ENCODE peak calls at places on chromosomes 11 and 22, in seven cellular contexts. J, I, U, H, N, Q and E are unnamed samples.

GRCh38 chr22:47345025-47345424 is 582.6 kb downstream of the TBC1D22A start:
- DNase-seq in J (no peak), U (no peak), I (no peak), N (no peak), H (peak; percentile 26), Q (no peak), E (no peak)

GRCh38 chr11:23201936-23202522 is 341.8 kb upstream of the CCDC179 start:
- DNase-seq in Q (no peak), J (no peak), I (no peak), N (no peak), H (no peak), U (peak; percentile 41), E (no peak)

GRCh38 chr11:5004429-5005274 is 10.0 kb downstream of the OR51L1 start:
- DNase-seq in U (no peak), I (peak; percentile 57), N (peak; percentile 4), H (peak; percentile 53), J (peak; percentile 74), Q (peak; percentile 44), E (peak; percentile 76)

GRCh38 chr22:49371325-49372110 is 456.2 kb downstream of the BRD1 start:
- DNase-seq in J (no peak), N (no peak), H (peak; percentile 23), I (no peak), Q (no peak), U (peak; percentile 65), E (no peak)

GRCh38 chr11:63564785-63565350 is 1.7 kb upstream of the PLAAT2 start:
- DNase-seq in U (no peak), Q (no peak), J (no peak), I (no peak), N (no peak), H (peak; percentile 80), E (no peak)

GRCh38 chr22:30253205-30253852 is 6.8 kb upstream of the LIF start:
- DNase-seq in I (peak; percentile 82), N (peak; percentile 56), U (peak; percentile 95), Q (no peak), H (peak; percentile 76), J (peak; percentile 60), E (no peak)

GRCh38 chr11:128467610-128468041 is 119.7 kb downstream of the ETS1 start:
- DNase-seq in N (no peak), U (peak; percentile 73), Q (no peak), H (peak; percentile 72), I (peak; percentile 94), J (peak; percentile 78), E (peak; percentile 89)

GRCh38 chr11:76781861-76782500 is 1.2 kb upstream of the TSKU start:
- DNase-seq in Q (no peak), J (no peak), H (no peak), I (no peak), N (no peak), U (no peak), E (peak; percentile 49)

GRCh38 chr11:122601131-122602125 is 54.1 kb upstream of the UBASH3B start:
- DNase-seq in Q (no peak), J (peak; percentile 72), U (no peak), I (peak; percentile 74), N (no peak), H (no peak), E (peak; percentile 87)

GRCh38 chr11:71206186-71206585 is 46.2 kb downstream of the SHANK2 start:
- DNase-seq in Q (no peak), J (peak; percentile 54), N (peak; percentile 63), I (peak; percentile 46), H (no peak), U (peak; percentile 76), E (peak; percentile 7)

GRCh38 chr11:43736502-43737193 is 56.1 kb downstream of the HSD17B12 start:
- DNase-seq in H (no peak), J (peak; percentile 75), N (no peak), U (no peak), I (peak; percentile 82), Q (peak; percentile 60), E (peak; percentile 85)

GRCh38 chr11:74819400-74819799 is 70.8 kb downstream of the RNF169 start:
- DNase-seq in Q (no peak), J (peak; percentile 36), H (no peak), U (no peak), I (no peak), N (no peak), E (peak; percentile 36)

GRCh38 chr22:26461188-26461810 is 22.3 kb downstream of the HPS4 start:
- DNase-seq in H (peak; percentile 85), I (peak; percentile 37), J (peak; percentile 45), N (peak; percentile 92), U (no peak), Q (peak; percentile 78), E (peak; percentile 76)

GRCh38 chr11:78982377-78982925 is 407.8 kb upstream of the NARS2 start:
- DNase-seq in N (no peak), J (no peak), H (no peak), U (no peak), I (no peak), Q (no peak), E (peak; percentile 33)

GRCh38 chr11:124761301-124762021 is 629 bp downstream of the ESAM start:
- DNase-seq in Q (no peak), U (no peak), N (peak; percentile 60), I (no peak), H (no peak), J (no peak), E (no peak)

GRCh38 chr11:124760205-124760652 is 1.9 kb downstream of the ESAM start:
- DNase-seq in J (no peak), U (peak; percentile 78), I (no peak), H (no peak), Q (no peak), N (peak; percentile 64), E (no peak)

GRCh38 chr11:124760806-124761205 is 1.3 kb downstream of the ESAM start:
- DNase-seq in J (no peak), Q (no peak), U (no peak), H (no peak), N (no peak), I (no peak), E (no peak)

GRCh38 chr11:124758355-124759267 is 3.5 kb downstream of the ESAM start:
- DNase-seq in Q (peak; percentile 66), H (peak; percentile 92), N (peak; percentile 95), I (peak; percentile 61), U (peak; percentile 94), J (peak; percentile 73), E (peak; percentile 82)

DNA sequence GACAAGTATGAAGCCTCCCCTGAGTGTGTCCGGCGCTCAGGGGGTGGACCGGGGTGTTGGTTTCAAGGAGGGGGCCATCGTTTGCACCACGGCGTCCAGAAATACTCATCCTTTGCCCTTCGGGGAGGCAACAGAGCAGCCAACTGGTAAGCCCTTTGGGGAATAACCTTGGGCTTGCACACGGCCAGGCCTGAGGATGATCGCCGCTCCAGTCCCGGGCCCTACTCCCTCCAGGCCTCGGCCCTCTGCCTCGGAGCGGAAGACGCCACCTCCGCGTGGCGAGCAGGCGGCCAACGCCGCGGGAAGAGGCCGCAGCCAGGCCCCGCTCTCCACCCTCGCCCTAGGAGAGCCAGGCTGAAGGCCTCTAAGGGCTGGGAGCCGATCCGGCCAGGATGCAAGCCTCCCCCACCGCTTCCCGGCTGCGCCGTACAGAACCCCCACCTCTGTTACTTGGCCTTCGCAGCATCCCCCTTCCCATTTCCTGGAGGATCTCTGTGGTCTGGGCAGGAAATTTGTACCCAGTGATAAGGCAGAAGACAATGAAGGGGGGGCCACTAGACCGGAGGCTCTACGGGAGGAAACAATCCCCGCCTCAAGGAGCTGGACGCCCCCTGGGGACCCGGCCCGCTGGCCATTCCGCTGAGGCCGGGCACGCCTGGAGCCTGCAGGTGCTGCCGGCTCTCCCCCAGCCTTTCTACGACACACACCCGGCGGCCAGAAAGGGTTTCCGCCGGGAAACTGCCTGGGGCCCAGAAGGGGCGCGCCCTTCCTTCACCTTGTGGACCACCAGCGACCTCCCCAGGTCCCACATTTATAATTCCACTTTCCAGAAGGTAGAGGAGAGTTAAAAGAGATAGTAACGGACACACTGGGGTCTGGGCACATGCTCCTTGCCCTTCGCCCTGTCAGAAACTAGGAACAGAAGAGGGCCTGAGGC is 2.6 kb downstream of the ESAM start:
- DNase-seq in H (no peak), N (peak; percentile 81), J (peak; percentile 68), Q (no peak), I (no peak), U (peak; percentile 85), E (no peak)
- H3K4me3 ChIP-seq in H (peak overlapping the region; percentile 18), N (peak overlapping the region; percentile 16), J (no peak overlapping the region), Q (no peak overlapping the region), I (no peak overlapping the region), U (peak overlapping the region; percentile 72), E (no peak overlapping the region)

DNA sequence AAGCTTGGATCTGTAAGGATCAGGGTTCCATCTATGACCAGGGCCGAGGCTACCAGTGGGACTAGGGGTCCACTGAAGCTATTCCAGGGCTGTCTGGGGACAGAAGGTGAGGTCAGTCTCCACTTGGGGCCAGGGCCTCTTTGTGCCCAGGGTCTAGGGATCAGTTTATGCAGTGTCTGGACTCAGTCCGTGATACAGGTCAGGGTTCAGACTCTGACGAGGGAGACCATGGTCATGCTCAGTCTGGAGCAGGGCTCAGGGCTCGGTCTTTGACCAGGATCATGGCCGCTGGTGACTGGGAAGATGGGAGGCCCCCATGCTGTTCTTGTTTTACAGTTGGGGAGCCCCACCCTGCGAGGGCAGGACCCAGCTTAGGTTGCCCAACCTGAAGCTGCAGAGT is 11.8 kb downstream of the TSSC4 start:
- DNase-seq in N (no peak), H (no peak), Q (no peak), U (no peak), I (no peak), J (no peak), E (no peak)
- H3K4me3 ChIP-seq in N (no peak overlapping the region), H (no peak overlapping the region), Q (no peak overlapping the region), U (no peak overlapping the region), I (no peak overlapping the region), J (no peak overlapping the region), E (no peak overlapping the region)

DNA sequence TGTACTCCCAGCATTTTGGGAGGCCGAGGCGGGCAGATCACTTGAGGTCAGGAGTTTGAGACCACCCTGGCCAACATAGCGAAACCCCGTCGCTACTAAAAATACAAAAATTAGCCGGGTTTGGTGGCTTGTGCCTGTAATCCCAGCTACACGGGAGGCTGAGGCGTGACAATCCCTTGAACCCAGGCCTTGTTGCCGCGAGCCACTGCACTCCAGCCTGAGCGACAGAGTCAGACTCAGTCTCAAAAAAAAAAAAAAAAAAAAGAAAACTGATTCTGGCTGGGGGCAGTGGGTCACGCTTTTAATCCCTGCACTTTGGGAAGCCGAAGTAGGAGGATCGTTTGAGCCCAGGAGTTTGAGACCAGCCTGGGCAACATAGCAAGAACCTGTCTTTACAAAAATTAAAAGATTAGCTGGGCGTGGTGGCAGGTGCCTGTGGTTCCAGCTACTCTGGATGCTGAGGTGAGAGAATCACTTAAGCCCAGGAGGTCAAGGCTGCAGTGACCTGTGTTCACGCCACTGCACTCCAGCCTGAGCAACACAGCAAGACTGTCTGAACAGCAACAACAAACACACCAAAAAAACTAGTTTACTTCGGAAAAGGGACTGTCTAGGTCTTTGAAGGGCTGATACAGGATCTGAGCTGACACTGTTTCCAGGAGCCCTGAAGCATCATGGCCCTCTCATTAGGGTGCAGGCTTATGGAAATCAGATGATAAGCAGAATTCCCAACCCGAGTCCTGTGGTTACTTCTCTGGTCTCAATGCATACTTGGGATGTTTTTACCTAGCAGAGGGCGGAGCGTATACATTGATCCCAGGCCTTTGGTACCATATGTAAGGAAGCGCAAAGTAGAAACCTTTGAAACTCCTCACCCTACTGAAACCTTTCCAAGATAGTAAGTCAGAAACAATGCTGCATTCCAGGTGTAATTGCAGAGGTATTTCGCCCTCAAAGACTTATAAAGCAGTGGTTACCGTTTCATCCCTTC is 1.8 kb upstream of the CHKB start:
- DNase-seq in N (no peak), J (no peak), I (no peak), H (no peak), Q (no peak), U (peak; percentile 43), E (no peak)
- H3K4me3 ChIP-seq in N (no peak overlapping the region), J (no peak overlapping the region), I (no peak overlapping the region), H (no peak overlapping the region), Q (peak overlapping the region; percentile 91), U (no peak overlapping the region), E (no peak overlapping the region)

DNA sequence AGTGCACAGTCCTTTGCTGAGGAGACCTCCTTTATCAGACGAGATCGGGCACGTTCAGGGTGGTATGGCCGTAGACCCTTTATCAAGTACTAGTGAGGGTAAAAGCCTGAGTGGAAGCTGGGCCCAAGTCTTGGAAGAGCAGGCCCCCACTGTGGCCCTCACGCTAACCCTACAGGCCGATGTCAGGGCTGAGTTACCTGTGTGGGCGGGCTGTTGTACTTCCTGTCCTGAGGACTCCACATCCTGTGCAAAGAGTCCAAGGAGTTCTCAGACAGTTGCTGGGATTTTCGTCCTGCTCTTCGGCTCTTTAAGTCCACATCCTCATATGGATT is 34.9 kb downstream of the RPL27A start:
- DNase-seq in Q (no peak), J (no peak), I (no peak), U (no peak), H (no peak), N (no peak), E (no peak)
- H3K4me3 ChIP-seq in Q (no peak overlapping the region), J (no peak overlapping the region), I (peak overlapping the region; percentile 11), U (no peak overlapping the region), H (no peak overlapping the region), N (no peak overlapping the region), E (peak overlapping the region; percentile 64)